ENCODE peak calls at places on chromosomes 11 and 22, in ten cellular contexts. P is NCI-H1092 treated with DMSO at 0.1 percent for 48 hours; W is iris pigment epithelial cell; F is WERI-Rb-1; Z is CD8-positive, alpha-beta memory T cell; I is AG04449; O is HEK293T; J is H4; H is gastrocnemius medialis; E is bronchial epithelial cell. M is an unnamed sample.

GRCh38 chr11:20668844-20669832 is at the start of gene NELL1:
- DNase-seq in P (peak; percentile 35), O (peak; percentile 38), H (no peak), Z (no peak), J (no peak), I (no peak), W (no peak), F (peak; percentile 31), E (no peak), M (no peak)

GRCh38 chr11:27405134-27405533 is 42.1 kb upstream of the CCDC34 start:
- DNase-seq in H (no peak), P (no peak), J (no peak), I (no peak), Z (no peak), F (no peak), E (no peak), W (no peak), O (no peak), M (no peak)

GRCh38 chr11:1882265-1883238 is 9.1 kb downstream of the PRR33 start:
- DNase-seq in F (peak; percentile 80), W (peak; percentile 71), I (no peak), E (peak; percentile 35), H (peak; percentile 81), P (peak; percentile 63), O (peak; percentile 89), J (peak; percentile 59), Z (peak; percentile 75), M (peak; percentile 4)

GRCh38 chr11:58047818-58048217 is 17.1 kb downstream of the OR6Q1 start:
- DNase-seq in E (no peak), Z (no peak), P (no peak), W (no peak), J (no peak), I (no peak), F (no peak), H (no peak), O (no peak), M (no peak)

GRCh38 chr22:20244744-20245576 is 23.2 kb downstream of the RTN4R start:
- DNase-seq in W (no peak), F (no peak), E (no peak), O (no peak), P (no peak), J (no peak), I (no peak), H (no peak), Z (peak; percentile 43), M (no peak)

GRCh38 chr11:127925430-127925829 is 661.9 kb downstream of the ETS1 start:
- DNase-seq in O (no peak), I (peak; percentile 14), H (no peak), P (no peak), F (no peak), W (peak; percentile 30), J (no peak), Z (no peak), E (peak; percentile 96), M (no peak)

GRCh38 chr11:89436071-89436470 is 55.1 kb downstream of the NOX4 start:
- DNase-seq in J (no peak), F (peak; percentile 66), H (peak; percentile 19), W (peak; percentile 93), P (no peak), I (peak; percentile 47), E (peak; percentile 68), O (no peak), Z (no peak), M (no peak)

GRCh38 chr11:70066136-70066520 is 12.0 kb upstream of the ANO1 start:
- DNase-seq in O (no peak), H (no peak), E (no peak), I (no peak), J (no peak), P (no peak), F (no peak), Z (no peak), W (no peak), M (no peak)

GRCh38 chr22:35498026-35498425 is 42.6 kb upstream of the RASD2 start:
- DNase-seq in Z (no peak), H (no peak), I (no peak), P (no peak), O (peak; percentile 40), E (no peak), J (no peak), F (no peak), W (peak; percentile 16), M (no peak)

GRCh38 chr11:128728767-128729587 is 35.1 kb downstream of the FLI1 start:
- DNase-seq in Z (no peak), F (no peak), P (no peak), H (no peak), I (no peak), W (no peak), E (no peak), O (no peak), J (no peak), M (no peak)